ENCODE peak calls at places on chromosomes 1 and 21, in six cellular contexts. Q is fibroblast of lung, G is HepG2, X is GM23338, M is tibial nerve, E is H1. L is an unnamed sample. For H3K4me1, the result is how much of the 10 kb centered on the place peaks cover.

GRCh38 chr1:46554236-46555080 is 3.0 kb upstream of the KNCN start:
- DNase-seq in Q (no peak), X (no peak), M (no peak), E (no peak), G (no peak), L (no peak)

GRCh38 chr1:22792396-22793171 is 81.9 kb downstream of the EPHB2 start:
- DNase-seq in M (no peak), G (no peak), Q (no peak), E (peak), X (peak), L (peak)

GRCh38 chr1:162561616-162562451 is at the start of gene UAP1:
- DNase-seq in Q (no peak), G (no peak), M (no peak), X (peak), E (peak), L (no peak)

GRCh38 chr1:27994060-27994459 is 34.3 kb downstream of the XKR8 start:
- DNase-seq in E (no peak), X (no peak), Q (no peak), M (no peak), G (no peak), L (no peak)

GRCh38 chr21:19507682-19508260 is 1104.2 kb upstream of the TMPRSS15 start:
- DNase-seq in E (no peak), Q (no peak), M (no peak), G (no peak), X (peak), L (peak)

GRCh38 chr21:38787461-38788274 is 18.1 kb upstream of the ETS2 start:
- DNase-seq in M (no peak), E (no peak), G (peak), Q (peak), X (peak), L (no peak)

GRCh38 chr1:45979074-45979777 is 153.2 kb downstream of the PIK3R3 start:
- DNase-seq in M (no peak), E (no peak), X (no peak), Q (peak), G (peak), L (no peak)

GRCh38 chr1:3778590-3779264 is 6.2 kb downstream of the SMIM1 start:
- DNase-seq in G (no peak), E (no peak), Q (no peak), M (no peak), X (no peak), L (no peak)

GRCh38 chr1:51636765-51637522 is 20.1 kb downstream of the OSBPL9 start:
- DNase-seq in X (no peak), Q (peak), G (no peak), M (no peak), E (no peak), L (no peak)

GRCh38 chr1:44609768-44610526 is 64.3 kb downstream of the TMEM53 start:
- DNase-seq in Q (no peak), E (no peak), X (peak), M (no peak), G (no peak), L (no peak)

GRCh38 chr1:161227196-161227871 is 1.5 kb downstream of the TOMM40L start:
- DNase-seq in Q (peak), X (peak), E (peak), M (peak), G (peak), L (no peak)

GRCh38 chr1:40676516-40676915 is 11.0 kb upstream of the RIMS3 start:
- DNase-seq in M (no peak), E (no peak), G (no peak), X (no peak), Q (no peak), L (no peak)

GRCh38 chr1:53956308-53957168 is 10.4 kb downstream of the LRRC42 start:
- DNase-seq in M (no peak), E (no peak), X (no peak), G (no peak), Q (no peak), L (no peak)

GRCh38 chr1:111442457-111442856 is 6.6 kb downstream of the WDR77 start:
- DNase-seq in M (no peak), Q (no peak), E (no peak), X (no peak), G (no peak), L (no peak)

GRCh38 chr21:16407403-16408279 is 677.9 kb downstream of the USP25 start:
- DNase-seq in X (no peak), E (no peak), G (no peak), Q (peak), M (no peak), L (no peak)

GRCh38 chr1:175192111-175192629 is 406 bp downstream of the KIAA0040 start:
- DNase-seq in G (no peak), Q (no peak), M (peak), X (peak), E (peak), L (no peak)

GRCh38 chr1:208112380-208112779 is 131.8 kb downstream of the PLXNA2 start:
- DNase-seq in X (no peak), M (no peak), Q (no peak), E (no peak), G (no peak), L (no peak)

GRCh38 chr1:51491166-51491981 is 27.7 kb downstream of the EPS15 start:
- DNase-seq in G (no peak), Q (no peak), X (no peak), E (no peak), M (no peak), L (no peak)

GRCh38 chr1:33169290-33170055 is 12.4 kb downstream of the TRIM62 start:
- DNase-seq in G (no peak), Q (peak), X (no peak), M (no peak), E (no peak), L (no peak)

GRCh38 chr1:94736073-94736472 is 84.1 kb upstream of the SLC44A3 start:
- DNase-seq in X (no peak), M (no peak), G (no peak), E (no peak), Q (no peak), L (no peak)

GRCh38 chr1:198472123-198472522 is 68.4 kb downstream of the ATP6V1G3 start:
- DNase-seq in X (no peak), Q (no peak), M (no peak), E (no peak), G (no peak), L (no peak)

GRCh38 chr1:201543871-201544521 is 5.1 kb downstream of the NAV1 start:
- DNase-seq in X (no peak), G (no peak), E (no peak), Q (no peak), M (no peak), L (no peak)

GRCh38 chr1:54112969-54113368 is 39.8 kb downstream of the CDCP2 start:
- DNase-seq in G (no peak), E (no peak), Q (no peak), M (no peak), X (no peak), L (no peak)

GRCh38 chr1:15958788-15959187 is 17.1 kb downstream of the ZBTB17 start:
- DNase-seq in X (peak), M (peak), Q (peak), G (no peak), E (no peak), L (no peak)

GRCh38 chr1:110893908-110894490 is 21.1 kb downstream of the CD53 start:
- DNase-seq in M (no peak), E (no peak), Q (no peak), X (no peak), G (no peak), L (no peak)

GRCh38 chr1:223258751-223259177 is 105.2 kb downstream of the SUSD4 start:
- DNase-seq in E (no peak), X (no peak), G (peak), M (no peak), Q (peak), L (no peak)

GRCh38 chr1:70382682-70383081 is 28.2 kb upstream of the ANKRD13C start:
- DNase-seq in E (no peak), X (no peak), Q (no peak), G (no peak), M (no peak), L (no peak)

GRCh38 chr1:95169544-95169943 is 52.4 kb downstream of the TLCD4 start:
- DNase-seq in M (no peak), X (no peak), G (peak), Q (peak), E (no peak), L (no peak)

GRCh38 chr1:107276247-107276646 is 135.4 kb downstream of the NTNG1 start:
- DNase-seq in G (no peak), M (no peak), E (no peak), Q (no peak), X (peak), L (no peak)

GRCh38 chr1:46131727-46132528 is 501 bp downstream of the PIK3R3 start:
- DNase-seq in E (peak), M (no peak), X (peak), Q (peak), G (no peak), L (no peak)

GRCh38 chr1:1164361-1164700 is 9.3 kb upstream of the TTLL10 start:
- DNase-seq in E (no peak), M (no peak), G (no peak), X (no peak), Q (no peak), L (no peak)

GRCh38 chr1:150256549-150257341 is 829 bp upstream of the CA14 start:
- DNase-seq in E (peak), M (no peak), G (peak), X (peak), Q (peak), L (no peak)

GRCh38 chr21:28635541-28635940 is 357.1 kb downstream of the LTN1 start:
- DNase-seq in M (no peak), G (no peak), X (no peak), Q (no peak), E (no peak), L (no peak)

GRCh38 chr1:1938613-1939295 is 19.7 kb upstream of the TMEM52 start:
- DNase-seq in M (no peak), X (no peak), G (no peak), Q (no peak), E (peak), L (no peak)

GRCh38 chr1:246795094-246795671 is 71.0 kb downstream of the SCCPDH start:
- DNase-seq in G (no peak), M (no peak), Q (no peak), E (no peak), X (peak), L (no peak)

GRCh38 chr1:54027848-54028247 is 9.9 kb upstream of the LDLRAD1 start:
- DNase-seq in M (no peak), Q (peak), G (peak), X (no peak), E (peak), L (no peak)

GRCh38 chr1:67058761-67059160 is 4.8 kb upstream of the SLC35D1 start:
- DNase-seq in E (no peak), X (no peak), G (no peak), M (no peak), Q (peak), L (no peak)

GRCh38 chr1:180057883-180058396 is 96.7 kb upstream of the QSOX1 start:
- DNase-seq in Q (no peak), X (no peak), M (no peak), E (no peak), G (no peak), L (no peak)

GRCh38 chr1:17480846-17481245 is 41.4 kb upstream of the RCC2 start:
- DNase-seq in E (no peak), Q (no peak), G (no peak), M (no peak), X (no peak), L (no peak)

GRCh38 chr1:17470021-17470799 is 30.7 kb upstream of the RCC2 start:
- DNase-seq in E (no peak), Q (no peak), G (no peak), M (no peak), X (peak), L (peak)

GRCh38 chr1:17471393-17471792 is 31.9 kb upstream of the RCC2 start:
- DNase-seq in G (no peak), M (no peak), Q (no peak), E (no peak), X (no peak), L (no peak)

GRCh38 chr1:17472814-17473213 is 33.3 kb upstream of the RCC2 start:
- DNase-seq in Q (no peak), X (no peak), M (no peak), E (no peak), G (no peak), L (no peak)

DNA sequence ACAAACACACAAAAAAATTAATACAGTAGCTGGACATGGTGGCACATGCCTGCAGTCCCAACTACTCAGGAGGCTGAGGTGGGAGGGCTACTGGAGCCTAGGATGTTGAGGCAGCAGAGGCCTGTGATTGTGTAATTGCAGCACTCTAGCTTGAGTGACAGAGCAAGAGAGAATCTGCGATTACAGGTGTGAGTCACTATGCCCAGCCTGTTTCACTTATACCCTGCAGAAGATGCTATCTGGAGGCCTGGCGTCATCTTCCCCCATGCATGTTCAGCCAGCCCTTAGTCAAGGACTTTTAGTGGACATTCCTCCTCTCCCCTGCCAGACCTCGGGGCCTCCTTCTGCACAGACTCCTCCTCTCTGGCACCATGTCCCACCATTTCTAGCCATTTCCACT is 36.3 kb upstream of the RCC2 start:
- DNase-seq in G (no peak), Q (peak), M (no peak), X (no peak), E (no peak), L (no peak)
- H3K27ac ChIP-seq in G (no peak), Q (no peak), M (no peak), X (no peak), E (no peak), L (no peak)

DNA sequence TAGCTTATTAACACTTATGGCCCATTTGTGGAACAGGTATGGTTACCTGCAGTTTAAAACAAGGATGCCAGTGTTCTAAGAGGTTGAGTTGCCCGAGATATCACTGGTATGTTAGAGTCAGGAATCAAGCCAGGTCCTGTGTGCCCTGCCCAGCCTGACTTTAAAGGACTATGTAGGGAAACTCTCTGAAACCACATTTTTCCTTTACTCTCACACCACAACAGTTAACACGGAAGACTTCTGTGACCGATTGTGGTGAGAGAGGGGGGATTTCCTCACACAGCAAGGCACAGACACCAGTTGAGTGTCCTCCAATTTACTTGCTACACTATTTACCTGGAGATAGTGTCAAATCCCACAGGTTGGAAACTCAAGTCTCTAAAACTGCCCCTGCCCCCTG is 47.8 kb downstream of the UCK2 start:
- DNase-seq in M (no peak), E (no peak), Q (no peak), G (no peak), X (no peak), L (no peak)
- H3K4me1 ChIP-seq in M (under half), E (under half), Q (under half), G (under half), X (under half), L (under half)

GRCh38 chr1:230215049-230215448 is 148.0 kb downstream of the GALNT2 start:
- DNase-seq in E (no peak), Q (peak), M (peak), X (peak), G (peak), L (no peak)
- H3K27ac ChIP-seq in E (no peak), Q (no peak), M (peak), X (no peak), G (no peak), L (no peak)

GRCh38 chr1:165899461-165899941 is 72.1 kb downstream of the UCK2 start:
- DNase-seq in X (no peak), E (no peak), G (no peak), M (no peak), Q (peak), L (no peak)
- H3K4me1 ChIP-seq in X (under half), E (under half), G (half or more), M (under half), Q (half or more), L (under half)

GRCh38 chr1:63704443-63704842 is 69.4 kb upstream of the ROR1 start:
- DNase-seq in M (no peak), X (no peak), Q (peak), G (no peak), E (no peak), L (no peak)

GRCh38 chr1:63701187-63701586 is 72.6 kb upstream of the ROR1 start:
- DNase-seq in X (no peak), Q (no peak), E (no peak), G (no peak), M (no peak), L (no peak)

GRCh38 chr1:63709267-63709828 is 64.5 kb upstream of the ROR1 start:
- DNase-seq in M (no peak), X (no peak), E (no peak), Q (no peak), G (no peak), L (no peak)

GRCh38 chr1:63703661-63704060 is 70.2 kb upstream of the ROR1 start:
- DNase-seq in Q (no peak), X (no peak), M (no peak), G (no peak), E (no peak), L (no peak)

DNA sequence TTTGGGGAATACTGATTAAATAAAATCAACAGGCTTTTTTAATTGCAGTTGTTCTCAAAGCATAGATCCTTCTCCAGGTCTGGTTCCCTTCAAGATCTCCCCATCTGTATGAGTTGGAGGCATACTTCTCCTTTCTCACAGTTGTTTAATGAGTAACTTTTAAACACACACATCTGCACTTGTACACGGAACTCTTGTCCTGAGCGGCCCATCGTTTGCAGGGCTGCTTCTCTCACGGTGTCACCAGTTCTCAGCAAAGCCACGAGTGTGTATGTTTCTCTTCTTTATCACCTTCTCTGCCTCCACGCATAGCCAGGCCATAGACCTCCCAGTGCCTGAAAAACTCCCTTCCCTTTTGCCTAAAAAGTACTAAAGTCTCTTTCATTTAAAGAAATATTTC is 68.8 kb upstream of the ROR1 start:
- DNase-seq in G (peak), E (no peak), X (no peak), M (no peak), Q (no peak), L (no peak)
- H3K27ac ChIP-seq in G (no peak), E (no peak), X (no peak), M (no peak), Q (no peak), L (no peak)

GRCh38 chr1:209742409-209743144 is 13.3 kb upstream of the TRAF3IP3 start:
- DNase-seq in Q (peak), X (no peak), G (no peak), M (no peak), E (no peak), L (no peak)
- H3K4me1 ChIP-seq in Q (under half), X (under half), G (under half), M (under half), E (under half), L (under half)

DNA sequence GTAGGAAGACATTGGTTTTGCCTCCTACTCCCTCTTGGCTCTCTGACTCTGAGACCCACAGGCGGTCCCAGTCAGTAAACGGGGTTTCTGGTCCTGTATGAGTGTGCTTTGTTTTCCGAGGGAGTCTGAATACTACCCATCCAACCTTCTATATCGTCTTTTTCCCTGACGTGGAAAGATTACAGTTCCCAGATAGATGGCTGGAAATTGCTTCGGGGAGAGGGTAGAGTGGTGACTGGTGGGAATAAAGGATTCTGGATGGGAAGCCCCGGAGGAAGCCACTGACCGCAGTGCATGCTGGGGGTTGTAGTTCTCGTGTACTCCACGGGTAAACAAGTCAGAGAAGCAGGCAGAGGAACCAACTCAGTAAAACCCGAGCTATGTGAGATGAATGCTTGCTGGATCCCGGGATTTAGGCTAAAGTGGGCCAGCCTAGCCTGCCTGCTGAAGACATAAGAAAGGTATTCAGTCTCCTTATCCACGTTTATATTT is 66.2 kb upstream of the IRF2BP2 start:
- DNase-seq in E (peak), G (peak), X (peak), Q (peak), M (peak), L (no peak)
- H3K27ac ChIP-seq in E (no peak), G (no peak), X (no peak), Q (no peak), M (peak), L (no peak)

GRCh38 chr1:37477198-37477931 is 3.0 kb downstream of the ZC3H12A start:
- DNase-seq in Q (peak), X (peak), M (no peak), E (peak), G (peak), L (no peak)
- H3K4me1 ChIP-seq in Q (under half), X (under half), M (half or more), E (under half), G (half or more), L (under half)

DNA sequence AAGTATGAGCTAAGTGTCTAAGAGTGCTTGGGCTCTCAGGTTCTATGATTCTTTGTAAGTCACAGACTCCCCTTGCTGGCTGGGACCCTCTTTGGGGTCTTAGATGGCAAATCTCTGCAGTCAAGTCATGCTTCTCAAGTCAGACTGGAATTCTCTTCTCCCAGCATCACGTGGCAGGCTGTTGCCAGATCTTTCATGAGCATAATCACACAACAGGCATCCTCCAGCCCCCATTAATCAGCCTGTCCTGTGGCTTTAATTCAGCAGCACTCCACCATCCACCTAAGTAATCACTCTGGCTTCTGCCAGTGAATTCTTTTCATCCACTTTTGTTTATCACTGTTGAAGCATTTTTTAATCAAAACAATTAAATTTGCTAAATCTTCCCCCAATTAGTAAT is 50.1 kb downstream of the C8A start:
- DNase-seq in Q (peak), X (no peak), G (no peak), M (no peak), E (no peak), L (no peak)
- H3K27ac ChIP-seq in Q (no peak), X (no peak), G (no peak), M (no peak), E (no peak), L (no peak)

L was measured in iPS DF 6.9.